ENCODE peak calls at places on chromosomes 2 and 18, in six cellular contexts. Z is neural progenitor cell, C is cardiac septum, I is Calu3, Y is stomach, R is NCI-H2081. V is an unnamed sample.

GRCh38 chr2:3305952-3306351 is 71.7 kb downstream of the EIPR1 start:
- DNase-seq in R (no peak), Y (peak), I (no peak), C (peak), Z (no peak), V (no peak)

GRCh38 chr2:32990556-32990955 is 43.8 kb downstream of the LTBP1 start:
- DNase-seq in I (no peak), Z (no peak), Y (no peak), C (no peak), R (no peak), V (no peak)

GRCh38 chr2:235049069-235049468 is 97.3 kb downstream of the SH3BP4 start:
- DNase-seq in C (no peak), Y (peak), Z (no peak), I (no peak), R (peak), V (peak)

GRCh38 chr18:79933765-79934164 is 17.7 kb downstream of the SLC66A2 start:
- DNase-seq in Z (peak), C (peak), I (no peak), Y (no peak), R (no peak), V (no peak)

GRCh38 chr2:105239924-105240323 is 1.6 kb upstream of the GPR45 start:
- DNase-seq in C (no peak), I (no peak), Y (no peak), R (no peak), Z (peak), V (no peak)

GRCh38 chr18:903703-904102 is 968 bp upstream of the ADCYAP1 start:
- DNase-seq in C (no peak), Z (peak), I (peak), R (no peak), Y (peak), V (no peak)

GRCh38 chr18:11150271-11150615 is 874 bp upstream of the PIEZO2 start:
- DNase-seq in Z (peak), Y (no peak), R (no peak), I (no peak), C (no peak), V (no peak)

GRCh38 chr2:16088713-16089112 is 148.4 kb downstream of the MYCN start:
- DNase-seq in R (no peak), C (no peak), Y (no peak), I (no peak), Z (no peak), V (no peak)

GRCh38 chr2:48998449-48998848 is 155.9 kb downstream of the FSHR start:
- DNase-seq in R (no peak), Y (no peak), C (no peak), Z (no peak), I (no peak), V (no peak)

GRCh38 chr2:182081602-182082260 is 96.1 kb downstream of the PPP1R1C start:
- DNase-seq in I (no peak), R (no peak), Z (no peak), Y (no peak), C (no peak), V (no peak)

GRCh38 chr2:224220581-224221255 is 181.2 kb downstream of the FAM124B start:
- DNase-seq in R (no peak), Y (no peak), I (no peak), Z (no peak), C (no peak), V (no peak)

GRCh38 chr18:21053127-21053526 is 58.5 kb downstream of the ROCK1 start:
- DNase-seq in I (no peak), Y (no peak), C (no peak), R (no peak), Z (no peak), V (no peak)

GRCh38 chr2:31363956-31364750 is 50.4 kb downstream of the XDH start:
- DNase-seq in Y (no peak), C (no peak), R (no peak), Z (no peak), I (no peak), V (no peak)

GRCh38 chr2:173161040-173161439 is 85.4 kb downstream of the MAP3K20 start:
- DNase-seq in R (no peak), I (no peak), C (no peak), Y (no peak), Z (no peak), V (no peak)

GRCh38 chr2:242063364-242064249 is 194.1 kb downstream of the RTP5 start:
- DNase-seq in C (no peak), Z (no peak), I (no peak), Y (no peak), R (no peak), V (no peak)